ENCODE peak calls at places on chromosomes 6 and 20, in eight cellular contexts. W is H1; T is T-helper 2 cell; Y is GM06990; D is astrocyte of the spinal cord; Z is DMS153; R is CD4-positive, alpha-beta memory T cell; K is endothelial cell of umbilical vein. U is an unnamed sample.

GRCh38 chr20:39269031-39269461 is 306.9 kb downstream of the DHX35 start:
- DNase-seq in W (no peak), T (no peak), Y (peak), D (peak), Z (no peak), R (no peak), K (no peak), U (peak)

GRCh38 chr20:56870271-56870670 is 241.2 kb downstream of the TFAP2C start:
- DNase-seq in W (no peak), T (no peak), Y (no peak), D (no peak), Z (no peak), R (no peak), K (no peak), U (peak)

GRCh38 chr6:15547379-15547778 is 115.4 kb downstream of the DTNBP1 start:
- DNase-seq in W (no peak), T (no peak), Y (no peak), D (no peak), Z (no peak), R (no peak), K (peak), U (no peak)

GRCh38 chr20:50020283-50020682 is 37.5 kb downstream of the SNAI1 start:
- DNase-seq in W (no peak), T (no peak), Y (no peak), D (no peak), Z (no peak), R (no peak), K (peak), U (no peak)

GRCh38 chr20:57957397-57958049 is 247.7 kb upstream of the PMEPA1 start:
- DNase-seq in W (no peak), T (no peak), Y (no peak), D (peak), Z (no peak), R (no peak), K (no peak), U (no peak)

GRCh38 chr6:170212956-170213636 is 77.8 kb downstream of the DLL1 start:
- DNase-seq in W (no peak), T (no peak), Y (no peak), D (no peak), Z (no peak), R (no peak), K (no peak), U (no peak)

GRCh38 chr6:136771306-136771705 is 21.0 kb downstream of the MAP3K5 start:
- DNase-seq in W (no peak), T (no peak), Y (no peak), D (no peak), Z (no peak), R (peak), K (no peak), U (no peak)

GRCh38 chr6:2021713-2022125 is 223.7 kb downstream of the GMDS start:
- DNase-seq in W (no peak), T (no peak), Y (no peak), D (peak), Z (peak), R (no peak), K (peak), U (no peak)

GRCh38 chr6:130697661-130698535 is 129.3 kb upstream of the SMLR1 start:
- DNase-seq in W (no peak), T (no peak), Y (peak), D (peak), Z (peak), R (peak), K (peak), U (peak)

GRCh38 chr6:28248916-28249315 is 3.2 kb downstream of the ZKSCAN4 start:
- DNase-seq in W (no peak), T (no peak), Y (no peak), D (no peak), Z (no peak), R (no peak), K (no peak), U (no peak)

GRCh38 chr20:19903168-19903676 is 113.9 kb upstream of the NAA20 start:
- DNase-seq in W (no peak), T (no peak), Y (no peak), D (peak), Z (peak), R (no peak), K (peak), U (peak)

GRCh38 chr20:49270736-49271135 is 7.1 kb downstream of the ZNFX1 start:
- DNase-seq in W (no peak), T (no peak), Y (no peak), D (no peak), Z (no peak), R (no peak), K (no peak), U (no peak)

GRCh38 chr20:44805991-44806729 is 4.2 kb downstream of the RIMS4 start:
- DNase-seq in W (no peak), T (no peak), Y (no peak), D (peak), Z (no peak), R (no peak), K (no peak), U (no peak)

GRCh38 chr20:17505664-17506517 is 25.3 kb downstream of the BFSP1 start:
- DNase-seq in W (no peak), T (no peak), Y (no peak), D (peak), Z (no peak), R (peak), K (no peak), U (no peak)

GRCh38 chr6:106083618-106084017 is 2.5 kb upstream of the PRDM1 start:
- DNase-seq in W (no peak), T (no peak), Y (no peak), D (no peak), Z (no peak), R (no peak), K (no peak), U (no peak)

GRCh38 chr6:21594427-21595264 is 1.1 kb downstream of the SOX4 start:
- DNase-seq in W (no peak), T (peak), Y (peak), D (peak), Z (peak), R (no peak), K (peak), U (peak)

U was measured in Karpas-422.